ENCODE peak calls at places on chromosomes 16 and 17, in seven cellular contexts. P, B, A, F, W, T and C are unnamed samples.

GRCh38 chr17:47928415-47928814 is 13.0 kb upstream of the PNPO start:
- DNase-seq in F (no peak), T (no peak), B (no peak), A (no peak), P (no peak), W (no peak), C (no peak)

GRCh38 chr17:40326014-40326831 is 17.2 kb downstream of the RARA start:
- DNase-seq in T (no peak), A (no peak), B (no peak), P (no peak), F (no peak), W (peak), C (no peak)

GRCh38 chr16:58025351-58026138 is at the start of gene MMP15:
- DNase-seq in B (peak), P (peak), A (peak), T (peak), F (peak), W (peak), C (peak)

GRCh38 chr16:51374346-51374745 is 223.3 kb upstream of the SALL1 start:
- DNase-seq in T (no peak), B (no peak), P (peak), W (no peak), F (no peak), A (no peak), C (peak)

GRCh38 chr17:59796785-59797205 is 89.3 kb downstream of the VMP1 start:
- DNase-seq in F (no peak), W (no peak), A (no peak), B (no peak), T (no peak), P (no peak), C (no peak)

GRCh38 chr17:58337600-58338453 is 9.2 kb upstream of the TSPOAP1 start:
- DNase-seq in F (no peak), P (no peak), W (peak), T (no peak), A (peak), B (no peak), C (no peak)

GRCh38 chr17:74746922-74747321 is 1.5 kb upstream of the NHERF1 start:
- DNase-seq in W (no peak), T (no peak), P (no peak), A (no peak), B (no peak), F (no peak), C (no peak)

GRCh38 chr17:64448665-64449512 is at the start of gene MILR1:
- DNase-seq in A (peak), W (no peak), T (peak), F (peak), B (no peak), P (peak), C (peak)

GRCh38 chr16:813204-813915 is 12.8 kb upstream of the GNG13 start:
- DNase-seq in W (no peak), B (peak), A (peak), F (peak), P (no peak), T (no peak), C (peak)

GRCh38 chr17:59859444-59860025 is 33.2 kb downstream of the TUBD1 start:
- DNase-seq in B (no peak), T (no peak), P (peak), A (no peak), W (no peak), F (no peak), C (no peak)

GRCh38 chr17:75406222-75406615 is 741 bp upstream of the GRB2 start:
- DNase-seq in T (no peak), P (no peak), A (no peak), B (peak), W (no peak), F (no peak), C (no peak)

GRCh38 chr17:75504347-75505151 is 10.8 kb downstream of the CASKIN2 start:
- DNase-seq in T (no peak), F (peak), W (no peak), B (peak), P (peak), A (peak), C (peak)

GRCh38 chr16:69307091-69307490 is 4.1 kb upstream of the VPS4A start:
- DNase-seq in B (no peak), F (no peak), W (no peak), P (no peak), A (no peak), T (no peak), C (no peak)

GRCh38 chr16:25614836-25615235 is 76.9 kb upstream of the HS3ST4 start:
- DNase-seq in P (no peak), F (no peak), W (no peak), T (no peak), B (no peak), A (no peak), C (no peak)

GRCh38 chr16:59392911-59393310 is 658.8 kb upstream of the GOT2 start:
- DNase-seq in F (no peak), T (no peak), W (no peak), A (no peak), B (no peak), P (no peak), C (no peak)

GRCh38 chr17:73228748-73229236 is 32.9 kb downstream of the CPSF4L start:
- DNase-seq in B (no peak), T (no peak), A (peak), W (peak), P (peak), F (peak), C (peak)

GRCh38 chr17:39144414-39144813 is 7.0 kb downstream of the PLXDC1 start:
- DNase-seq in B (no peak), F (peak), T (peak), W (peak), A (no peak), P (no peak), C (peak)

GRCh38 chr17:76586741-76587487 is 1.3 kb upstream of the ST6GALNAC2 start:
- DNase-seq in P (no peak), W (no peak), A (no peak), B (peak), F (no peak), T (no peak), C (no peak)

GRCh38 chr17:72461757-72462156 is 340.9 kb downstream of the SOX9 start:
- DNase-seq in A (no peak), P (peak), F (no peak), W (no peak), B (no peak), T (no peak), C (no peak)

GRCh38 chr17:77454560-77455095 is 313.9 kb downstream of the SEC14L1 start:
- DNase-seq in B (no peak), W (no peak), T (no peak), F (no peak), P (no peak), A (no peak), C (no peak)

GRCh38 chr16:87436225-87437172 is 44.4 kb downstream of the MAP1LC3B start:
- DNase-seq in P (no peak), A (no peak), B (peak), W (peak), F (no peak), T (no peak), C (no peak)

GRCh38 chr16:25419681-25420080 is 162.0 kb upstream of the ZKSCAN2 start:
- DNase-seq in W (no peak), B (no peak), F (no peak), A (no peak), T (no peak), P (no peak), C (no peak)

GRCh38 chr17:18933102-18934058 is 18.6 kb upstream of the SLC5A10 start:
- DNase-seq in A (no peak), T (no peak), F (no peak), B (no peak), W (no peak), P (no peak), C (no peak)

GRCh38 chr16:2039286-2040030 is 8.2 kb downstream of the NTHL1 start:
- DNase-seq in T (no peak), A (no peak), W (peak), F (no peak), P (peak), B (peak), C (no peak)

GRCh38 chr17:82531431-82531881 is 11.9 kb downstream of the FOXK2 start:
- DNase-seq in A (no peak), W (no peak), F (no peak), P (no peak), T (peak), B (no peak), C (no peak)

GRCh38 chr16:81105946-81106345 is 9.8 kb upstream of the GCSH start:
- DNase-seq in P (no peak), A (no peak), T (no peak), W (no peak), B (no peak), F (no peak), C (no peak)

GRCh38 chr17:68080411-68081150 is 45.0 kb downstream of the KPNA2 start:
- DNase-seq in A (no peak), T (no peak), F (no peak), P (no peak), B (no peak), W (no peak), C (no peak)

GRCh38 chr17:72967963-72968585 is 124.4 kb downstream of the SLC39A11 start:
- DNase-seq in F (no peak), A (no peak), B (no peak), W (no peak), T (no peak), P (no peak), C (no peak)

GRCh38 chr17:36055921-36056320 is 8.2 kb upstream of the CCL18 start:
- DNase-seq in B (no peak), F (no peak), A (no peak), W (no peak), P (no peak), T (no peak), C (no peak)

GRCh38 chr17:63442549-63443035 is 3.5 kb downstream of the CYB561 start:
- DNase-seq in B (peak), W (no peak), F (no peak), P (peak), A (peak), T (no peak), C (no peak)

GRCh38 chr16:27779719-27780161 is 229.8 kb downstream of the KATNIP start:
- DNase-seq in F (no peak), T (no peak), B (peak), W (no peak), A (peak), P (peak), C (peak)

GRCh38 chr17:32859857-32860525 is 16.9 kb downstream of the MYO1D start:
- DNase-seq in P (no peak), A (peak), T (no peak), F (no peak), W (no peak), B (no peak), C (no peak)

GRCh38 chr17:17151055-17151454 is 55.1 kb downstream of the PLD6 start:
- DNase-seq in W (no peak), T (peak), B (no peak), P (peak), A (no peak), F (no peak), C (peak)

GRCh38 chr17:29573558-29573870 is 5.0 kb downstream of the TP53I13 start:
- DNase-seq in B (no peak), W (no peak), T (no peak), P (no peak), F (no peak), A (no peak), C (no peak)

GRCh38 chr16:85894266-85894665 is 4.7 kb upstream of the IRF8 start:
- DNase-seq in W (no peak), T (no peak), B (no peak), F (peak), P (peak), A (no peak), C (no peak)
- TF ChIP-seq CTCF in W (no peak), T (no peak), B (no peak), F (peak), P (peak), A (no peak), C (no peak)

GRCh38 chr16:46975165-46975564 is 1.7 kb upstream of the DNAJA2 start:
- DNase-seq in W (no peak), F (no peak), P (no peak), T (no peak), A (no peak), B (no peak), C (no peak)

GRCh38 chr16:46973457-46974324 is at the start of gene DNAJA2:
- DNase-seq in P (peak), T (peak), F (peak), W (peak), A (peak), B (peak), C (peak)

GRCh38 chr16:46972971-46973456 is 460 bp downstream of the DNAJA2 start:
- DNase-seq in F (peak), W (peak), T (no peak), P (no peak), A (peak), B (peak), C (no peak)

GRCh38 chr16:46975908-46976470 is 2.5 kb upstream of the DNAJA2 start:
- DNase-seq in W (no peak), F (no peak), A (no peak), P (no peak), T (no peak), B (no peak), C (no peak)

GRCh38 chr16:46974352-46974751 is 878 bp upstream of the DNAJA2 start:
- DNase-seq in F (no peak), P (peak), B (peak), A (peak), T (no peak), W (no peak), C (peak)
- TF ChIP-seq CTCF in F (peak), P (no peak), B (no peak), A (no peak), T (peak), W (no peak), C (no peak)

DNA sequence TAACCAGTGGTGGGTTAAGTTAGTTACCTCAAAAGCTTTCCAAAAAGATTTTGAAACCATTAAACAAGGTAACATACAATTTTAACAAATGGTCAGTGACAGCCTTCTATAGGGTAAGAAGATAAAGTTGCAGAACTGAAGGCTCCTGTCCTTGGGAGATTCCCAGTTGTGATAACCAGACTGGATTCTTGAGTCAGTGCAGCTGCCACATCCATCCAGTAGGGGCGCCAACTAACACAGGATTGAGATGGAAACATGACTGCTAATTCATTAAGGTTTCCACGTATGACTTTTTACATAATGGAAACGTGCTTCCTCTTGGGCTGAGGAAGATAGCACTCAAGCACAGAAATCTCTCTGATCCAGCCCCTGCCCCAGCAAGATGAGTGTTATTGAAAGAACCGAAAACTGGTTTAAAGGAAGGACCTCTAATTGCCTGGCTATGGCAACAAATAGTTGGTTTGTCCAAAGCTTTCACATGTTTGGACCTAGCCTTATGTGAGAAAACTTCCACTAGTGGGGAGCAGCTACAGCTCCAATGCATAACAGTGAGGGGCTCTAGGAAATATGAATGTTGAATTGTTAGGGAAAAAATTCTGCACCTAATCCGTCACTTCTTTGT is 269.8 kb upstream of the MYOCD start:
- DNase-seq in W (no peak), A (peak), B (peak), P (peak), T (no peak), F (peak), C (no peak)
- TF ChIP-seq CTCF in W (no peak), A (peak), B (peak), P (peak), T (peak), F (no peak), C (peak)

GRCh38 chr16:23301251-23302044 is 654 bp upstream of the SCNN1B start:
- DNase-seq in A (no peak), T (no peak), B (no peak), W (no peak), F (no peak), P (no peak), C (no peak)

GRCh38 chr16:23293016-23293415 is 9.1 kb upstream of the SCNN1B start:
- DNase-seq in T (no peak), A (no peak), F (no peak), B (no peak), W (no peak), P (no peak), C (no peak)

GRCh38 chr16:23294260-23294659 is 7.8 kb upstream of the SCNN1B start:
- DNase-seq in F (no peak), P (no peak), B (no peak), W (no peak), T (no peak), A (no peak), C (no peak)

GRCh38 chr16:23298290-23298689 is 3.8 kb upstream of the SCNN1B start:
- DNase-seq in B (no peak), A (no peak), P (no peak), W (no peak), F (no peak), T (no peak), C (no peak)

GRCh38 chr16:23296994-23297393 is 5.1 kb upstream of the SCNN1B start:
- DNase-seq in B (peak), A (peak), F (peak), W (no peak), T (no peak), P (peak), C (no peak)
- TF ChIP-seq CTCF in B (peak), A (peak), F (peak), W (no peak), T (peak), P (no peak), C (peak)

GRCh38 chr17:79521225-79521624 is 89.6 kb downstream of the RBFOX3 start:
- DNase-seq in A (no peak), W (no peak), F (no peak), B (no peak), T (no peak), P (no peak), C (no peak)
- TF ChIP-seq CTCF in A (no peak), W (no peak), F (no peak), B (no peak), T (no peak), P (no peak), C (no peak)

DNA sequence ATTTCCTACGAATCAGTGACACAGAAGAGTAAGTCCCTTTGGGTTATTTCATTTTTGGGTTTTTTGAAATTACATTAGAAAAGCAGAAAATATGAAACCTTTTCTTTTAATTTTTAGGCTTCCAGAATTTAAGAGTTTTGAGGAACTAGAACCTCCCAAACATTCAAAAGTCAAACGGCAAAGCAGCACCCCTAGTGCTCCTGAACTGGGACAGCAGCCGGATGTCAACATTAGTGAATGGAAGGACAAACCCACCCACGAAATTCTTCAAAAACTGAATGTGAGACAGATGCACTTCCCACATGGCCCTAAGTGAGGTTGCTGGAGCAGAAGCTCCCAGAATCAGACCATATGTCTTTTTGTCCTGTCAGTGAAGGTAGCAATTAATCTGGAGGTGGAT is 199.4 kb downstream of the PHKB start:
- DNase-seq in W (no peak), F (no peak), P (no peak), A (no peak), B (no peak), T (no peak), C (no peak)
- TF ChIP-seq CTCF in W (no peak), F (no peak), P (no peak), A (no peak), B (no peak), T (no peak), C (no peak)

GRCh38 chr17:7351665-7352558 is at the start of gene KCTD11:
- DNase-seq in T (peak), F (peak), W (peak), A (peak), P (peak), B (peak), C (peak)
- TF ChIP-seq CTCF in T (peak), F (peak), W (peak), A (peak), P (peak), B (peak), C (peak)

GRCh38 chr16:56278196-56278855 is 87.0 kb downstream of the GNAO1 start:
- DNase-seq in A (peak), W (no peak), F (no peak), T (no peak), B (no peak), P (no peak), C (no peak)

GRCh38 chr16:56279132-56279531 is 87.8 kb downstream of the GNAO1 start:
- DNase-seq in B (no peak), A (no peak), P (no peak), T (no peak), F (peak), W (no peak), C (no peak)

GRCh38 chr16:56275801-56276200 is 84.5 kb downstream of the GNAO1 start:
- DNase-seq in F (no peak), P (no peak), W (no peak), T (no peak), A (no peak), B (no peak), C (no peak)

GRCh38 chr16:56275076-56275475 is 83.8 kb downstream of the GNAO1 start:
- DNase-seq in W (no peak), A (no peak), B (no peak), P (no peak), F (no peak), T (no peak), C (no peak)

DNA sequence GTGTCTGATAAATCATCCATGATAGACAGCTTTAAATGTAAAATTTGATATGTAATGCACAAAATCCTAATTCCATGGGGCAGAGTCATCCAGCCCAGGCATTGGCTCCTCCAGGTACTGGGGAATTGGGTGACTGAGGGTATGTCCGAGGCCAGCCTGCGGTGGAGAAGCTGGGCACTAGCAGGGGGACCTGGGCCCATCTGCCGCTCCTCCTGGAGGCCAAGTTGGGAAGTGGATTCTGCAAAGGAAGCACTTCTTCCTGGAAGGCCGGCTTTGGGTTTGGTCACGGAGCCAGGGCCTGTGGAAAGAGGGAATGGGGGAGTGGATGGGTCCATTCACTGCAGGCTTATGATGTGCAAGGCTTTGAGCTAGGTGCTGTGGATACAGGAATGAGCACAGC is 85.8 kb downstream of the GNAO1 start:
- DNase-seq in P (peak), W (no peak), F (no peak), B (peak), A (no peak), T (no peak), C (no peak)
- TF ChIP-seq CTCF in P (no peak), W (no peak), F (no peak), B (peak), A (peak), T (no peak), C (no peak)

GRCh38 chr17:51371732-51372151 is 111.4 kb downstream of the UTP18 start:
- DNase-seq in A (peak), F (peak), B (peak), T (no peak), P (peak), W (no peak), C (peak)
- TF ChIP-seq CTCF in A (peak), F (peak), B (peak), T (peak), P (peak), W (peak), C (peak)